ENCODE peak calls at places on chromosomes 11 and 22, in four cellular contexts. O is gastrocnemius medialis, I is body of pancreas, K is DND-41. W is an unnamed sample.

GRCh38 chr11:126917531-126918204 is 82.9 kb downstream of the KIRREL3 start:
- DNase-seq in O (no peak), I (no peak), K (no peak), W (no peak)

GRCh38 chr11:128790200-128790599 is 76.9 kb downstream of the KCNJ1 start:
- DNase-seq in O (no peak), I (peak), K (no peak), W (no peak)

GRCh38 chr11:112113539-112114457 is 27.1 kb downstream of the SDHD start:
- DNase-seq in O (no peak), I (no peak), K (no peak), W (no peak)

GRCh38 chr11:44949160-44950035 is 1.3 kb downstream of the TP53I11 start:
- DNase-seq in O (no peak), I (peak), K (no peak), W (peak)

GRCh38 chr11:94553938-94554337 is 10.2 kb downstream of the FUT4 start:
- DNase-seq in O (no peak), I (no peak), K (no peak), W (no peak)

GRCh38 chr11:45468265-45468856 is 182.2 kb upstream of the SYT13 start:
- DNase-seq in O (no peak), I (no peak), K (no peak), W (no peak)

GRCh38 chr22:21032037-21032842 is at the start of gene SLC7A4:
- DNase-seq in O (peak), I (no peak), K (no peak), W (no peak)

GRCh38 chr11:15968461-15969130 is 387.8 kb downstream of the SOX6 start:
- DNase-seq in O (peak), I (no peak), K (no peak), W (no peak)

GRCh38 chr22:19722915-19723164 is 499 bp upstream of the GP1BB start:
- DNase-seq in O (no peak), I (no peak), K (no peak), W (no peak)

GRCh38 chr11:46330887-46331652 is 16.2 kb upstream of the DGKZ start:
- DNase-seq in O (no peak), I (no peak), K (peak), W (no peak)

GRCh38 chr22:24727218-24727851 is 47.2 kb downstream of the PIWIL3 start:
- DNase-seq in O (no peak), I (no peak), K (peak), W (no peak)

GRCh38 chr22:44668190-44668885 is 33.7 kb upstream of the PRR5 start:
- DNase-seq in O (no peak), I (no peak), K (no peak), W (no peak)
- H3K4me3 ChIP-seq in O (peak), I (no peak), K (no peak), W (peak)

GRCh38 chr22:43554259-43554636 is 142.4 kb downstream of the MPPED1 start:
- DNase-seq in O (no peak), I (no peak), K (no peak), W (no peak)

GRCh38 chr22:43553451-43554258 is 141.8 kb downstream of the MPPED1 start:
- DNase-seq in O (no peak), I (no peak), K (no peak), W (no peak)

GRCh38 chr22:43554694-43555365 is 143.0 kb downstream of the MPPED1 start:
- DNase-seq in O (no peak), I (no peak), K (no peak), W (no peak)

GRCh38 chr22:43546186-43546585 is 134.4 kb downstream of the MPPED1 start:
- DNase-seq in O (no peak), I (no peak), K (no peak), W (no peak)

GRCh38 chr22:43550024-43550620 is 138.3 kb downstream of the MPPED1 start:
- DNase-seq in O (no peak), I (no peak), K (no peak), W (peak)
- TF ChIP-seq CTCF in O (no peak), I (no peak), K (no peak), W (no peak)

DNA sequence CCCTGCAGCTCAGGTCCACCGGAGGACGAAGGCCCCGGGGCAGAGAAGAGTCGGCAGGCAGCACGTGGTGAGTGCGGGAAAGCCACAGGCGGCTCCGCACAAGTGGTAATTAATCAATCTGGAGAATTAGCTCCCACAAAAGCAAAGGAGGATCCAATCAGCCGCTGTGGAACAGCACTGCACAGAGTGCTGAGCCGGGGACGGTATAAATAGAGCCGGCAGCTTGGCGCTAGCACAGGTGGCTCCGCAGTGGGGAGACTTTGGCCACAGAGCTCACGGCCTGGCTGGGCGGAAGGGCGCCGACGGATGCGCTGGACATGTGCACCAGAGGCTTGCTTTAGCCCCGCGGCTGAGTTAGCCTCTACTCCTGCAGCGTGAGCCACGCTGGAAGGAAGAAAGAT is 48.9 kb downstream of the IGSF9B start:
- DNase-seq in O (no peak), I (no peak), K (no peak), W (no peak)
- H3K4me3 ChIP-seq in O (no peak), I (no peak), K (no peak), W (no peak)

DNA sequence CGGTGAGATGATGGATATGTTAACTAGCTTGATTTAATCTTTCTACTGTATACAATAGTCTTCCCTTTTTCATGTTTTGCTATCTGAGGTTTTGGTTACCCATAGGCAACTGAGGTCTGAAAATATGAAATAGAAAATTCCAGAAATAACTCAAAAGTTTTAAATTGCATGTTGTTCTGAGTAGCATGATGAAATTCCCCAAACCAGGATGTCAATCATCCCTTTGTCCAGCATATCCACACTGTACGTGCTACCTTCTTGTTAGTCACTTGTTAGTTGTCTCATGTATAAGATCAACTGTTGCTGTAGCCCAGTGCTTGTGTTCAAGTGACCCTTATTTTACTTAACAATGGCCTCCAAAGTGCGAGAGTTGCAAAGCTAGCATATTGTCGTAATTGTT is 21.2 kb upstream of the OR10W1 start:
- DNase-seq in O (no peak), I (no peak), K (no peak), W (no peak)
- TF ChIP-seq CTCF in O (no peak), I (no peak), K (no peak), W (no peak)

GRCh38 chr11:47379317-47379716 is 970 bp upstream of the SPI1 start:
- DNase-seq in O (no peak), I (no peak), K (no peak), W (no peak)
- H3K4me3 ChIP-seq in O (no peak), I (no peak), K (no peak), W (no peak)

DNA sequence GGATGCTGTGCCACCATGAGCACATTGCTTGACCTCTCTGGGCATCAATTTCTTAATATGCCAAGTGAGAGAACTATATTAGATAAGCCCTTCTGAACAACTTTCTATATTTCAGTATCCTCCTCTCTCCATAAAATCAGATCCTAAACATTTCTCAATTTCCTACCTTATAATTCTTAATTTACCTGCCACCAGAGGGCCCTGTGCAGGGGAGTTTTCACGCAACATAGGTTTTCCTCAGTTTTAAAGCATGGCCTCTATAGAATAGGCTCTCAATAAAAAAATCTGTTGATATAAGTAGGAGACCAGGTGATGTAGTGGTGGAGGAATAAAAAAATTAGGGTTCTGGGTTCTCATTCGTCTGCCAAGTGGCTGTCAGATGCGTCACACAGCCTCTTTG is 83.7 kb upstream of the DBX1 start:
- DNase-seq in O (no peak), I (no peak), K (no peak), W (no peak)
- TF ChIP-seq CTCF in O (no peak), I (no peak), K (peak), W (no peak)

GRCh38 chr11:14336507-14337503 is 22.2 kb downstream of the RRAS2 start:
- DNase-seq in O (no peak), I (no peak), K (no peak), W (no peak)

GRCh38 chr11:14334893-14335292 is 24.1 kb downstream of the RRAS2 start:
- DNase-seq in O (no peak), I (no peak), K (no peak), W (no peak)

GRCh38 chr11:14339356-14339755 is 19.6 kb downstream of the RRAS2 start:
- DNase-seq in O (no peak), I (no peak), K (no peak), W (no peak)

GRCh38 chr11:14334193-14334592 is 24.8 kb downstream of the RRAS2 start:
- DNase-seq in O (no peak), I (no peak), K (no peak), W (no peak)

GRCh38 chr11:14335712-14336111 is 23.3 kb downstream of the RRAS2 start:
- DNase-seq in O (no peak), I (no peak), K (no peak), W (no peak)
- H3K4me3 ChIP-seq in O (no peak), I (no peak), K (no peak), W (no peak)

DNA sequence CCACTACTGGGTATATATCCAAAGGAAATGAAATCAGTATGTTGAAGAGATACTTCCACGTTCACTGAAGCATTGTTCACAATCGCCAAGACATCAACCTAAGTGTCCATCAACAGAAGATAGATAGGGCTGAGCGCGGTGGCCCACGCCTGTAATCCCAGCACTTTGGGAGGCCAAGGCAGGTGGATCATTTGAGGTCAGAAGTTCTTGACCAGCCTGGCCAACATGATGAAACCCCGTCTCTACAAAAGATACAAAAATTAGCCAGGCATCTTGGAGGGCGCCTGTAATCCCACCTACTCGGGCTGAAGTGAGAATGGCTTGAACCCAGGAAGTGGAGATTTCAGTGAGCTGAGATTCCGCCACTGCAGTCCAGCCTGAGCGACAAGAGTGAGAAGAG is 12.7 kb downstream of the EIF3F start:
- DNase-seq in O (no peak), I (no peak), K (no peak), W (no peak)
- TF ChIP-seq CTCF in O (no peak), I (no peak), K (no peak), W (no peak)

GRCh38 chr22:39462443-39463147 is 5.8 kb downstream of the MGAT3 start:
- DNase-seq in O (no peak), I (no peak), K (no peak), W (no peak)

GRCh38 chr22:39458443-39459083 is 1.8 kb downstream of the MGAT3 start:
- DNase-seq in O (no peak), I (no peak), K (no peak), W (no peak)

GRCh38 chr22:39457546-39458442 is 982 bp downstream of the MGAT3 start:
- DNase-seq in O (no peak), I (no peak), K (no peak), W (no peak)

GRCh38 chr22:39457047-39457545 is 284 bp downstream of the MGAT3 start:
- DNase-seq in O (no peak), I (no peak), K (no peak), W (no peak)

GRCh38 chr22:39459681-39460080 is 2.9 kb downstream of the MGAT3 start:
- DNase-seq in O (no peak), I (no peak), K (no peak), W (no peak)
- H3K4me3 ChIP-seq in O (no peak), I (no peak), K (no peak), W (no peak)

GRCh38 chr22:46038516-46039430 is 61.8 kb upstream of the WNT7B start:
- DNase-seq in O (peak), I (peak), K (no peak), W (peak)
- TF ChIP-seq CTCF in O (no peak), I (no peak), K (no peak), W (no peak)